ENCODE peak calls at places on chromosomes 4 and X, in seven cellular contexts. Q is AG20443, X is ELR, H is germinal center, S is progenitor cell of endocrine pancreas, Y is cardiac fibroblast, V is NCI-H1092. F is an unnamed sample.

GRCh38 chr4:15024386-15024785 is 22.1 kb downstream of the CPEB2 start:
- DNase-seq in H (no peak), S (no peak), X (no peak), Y (no peak), Q (no peak), V (no peak), F (no peak)

GRCh38 chrX:124736553-124737240 is 390.3 kb downstream of the SH2D1A start:
- DNase-seq in S (peak; percentile 30), V (no peak), Y (no peak), Q (no peak), H (no peak), X (no peak), F (no peak)

GRCh38 chrX:33330798-33331197 is 119.4 kb upstream of the DMD start:
- DNase-seq in X (no peak), H (no peak), V (no peak), Y (no peak), Q (no peak), S (no peak), F (no peak)

GRCh38 chr4:153573221-153573620 is 107.1 kb downstream of the TMEM131L start:
- DNase-seq in Q (no peak), Y (no peak), V (no peak), X (no peak), H (no peak), S (no peak), F (no peak)

GRCh38 chrX:108167211-108167872 is 75.8 kb downstream of the ATG4A start:
- DNase-seq in Q (no peak), S (no peak), V (no peak), H (no peak), X (peak; percentile 62), Y (peak; percentile 59), F (no peak)

GRCh38 chrX:10755477-10756334 is 135.3 kb upstream of the MID1 start:
- DNase-seq in S (no peak), Q (peak; percentile 61), X (peak; percentile 72), V (no peak), Y (peak; percentile 74), H (no peak), F (no peak)

GRCh38 chr4:87219648-87220093 is 747 bp downstream of the KLHL8 start:
- DNase-seq in H (no peak), X (peak; percentile 42), Q (peak; percentile 61), S (peak; percentile 26), V (peak; percentile 50), Y (peak; percentile 55), F (peak; percentile 52)

GRCh38 chrX:19743386-19743785 is 144.0 kb downstream of the SH3KBP1 start:
- DNase-seq in H (no peak), V (no peak), S (no peak), Y (no peak), X (no peak), Q (no peak), F (no peak)

GRCh38 chrX:23557070-23557469 is 110.2 kb upstream of the PRDX4 start:
- DNase-seq in Y (peak; percentile 39), S (no peak), Q (no peak), X (no peak), H (no peak), V (no peak), F (peak; percentile 1)

GRCh38 chr4:25535701-25536473 is 119.8 kb upstream of the SLC34A2 start:
- DNase-seq in V (no peak), S (no peak), Q (no peak), X (no peak), H (peak; percentile 10), Y (peak; percentile 58), F (peak; percentile 32)

F was measured in OCI-LY7.